ENCODE peak calls at places on chromosomes 12 and 14, in seven cellular contexts. Y is GM12878, G is A549, B is H1, F is K562, L is SK-N-SH, S is HepG2. W is an unnamed sample.

GRCh38 chr12:11651377-11651776 is 1.9 kb downstream of the ETV6 start:
- DNase-seq in B (no peak), F (no peak), L (no peak), S (no peak), G (no peak), Y (no peak), W (no peak)

GRCh38 chr12:55983229-55983849 is 9.5 kb downstream of the RAB5B start:
- DNase-seq in Y (no peak), L (no peak), S (no peak), B (no peak), G (no peak), F (no peak), W (no peak)

GRCh38 chr14:68191567-68192321 is 372.2 kb downstream of the RAD51B start:
- DNase-seq in L (no peak), F (no peak), G (peak), Y (no peak), B (no peak), S (peak), W (peak)

GRCh38 chr12:13179159-13180074 is 17.1 kb upstream of the EMP1 start:
- DNase-seq in L (peak), B (peak), G (peak), F (no peak), S (no peak), Y (no peak), W (peak)

GRCh38 chr12:103495783-103496456 is at the start of gene C12orf42:
- DNase-seq in Y (peak), B (peak), L (peak), G (peak), S (no peak), F (peak), W (no peak)

GRCh38 chr12:39623919-39624318 is 4.3 kb upstream of the ABCD2 start:
- DNase-seq in Y (no peak), B (no peak), L (no peak), G (no peak), S (no peak), F (no peak), W (no peak)

GRCh38 chr12:128408669-128409068 is 141.7 kb downstream of the TMEM132C start:
- DNase-seq in G (no peak), Y (no peak), S (no peak), F (no peak), L (no peak), B (no peak), W (no peak)

GRCh38 chr12:3680919-3681594 is 71.9 kb downstream of the CRACR2A start:
- DNase-seq in G (no peak), F (no peak), L (peak), S (no peak), B (peak), Y (no peak), W (no peak)

GRCh38 chr14:38209572-38210159 is 2.0 kb downstream of the SSTR1 start:
- DNase-seq in S (no peak), L (no peak), B (no peak), G (no peak), F (no peak), Y (no peak), W (no peak)

GRCh38 chr12:51421266-51421884 is 3.3 kb upstream of the SLC4A8 start:
- DNase-seq in Y (no peak), F (peak), G (peak), B (peak), S (peak), L (peak), W (peak)

GRCh38 chr12:131530427-131530826 is 180.5 kb upstream of the SFSWAP start:
- DNase-seq in F (no peak), G (no peak), Y (no peak), S (no peak), L (no peak), B (no peak), W (no peak)

GRCh38 chr14:25444381-25444780 is 394.4 kb upstream of the STXBP6 start:
- DNase-seq in S (no peak), B (no peak), F (no peak), G (no peak), Y (no peak), L (no peak), W (no peak)

GRCh38 chr14:88554458-88555286 is at the start of gene PTPN21:
- DNase-seq in Y (no peak), L (peak), S (peak), B (peak), G (peak), F (peak), W (peak)

GRCh38 chr12:9112076-9112853 is 3.5 kb downstream of the A2M start:
- DNase-seq in S (no peak), B (no peak), F (no peak), G (no peak), L (no peak), Y (no peak), W (no peak)

GRCh38 chr12:9113987-9114309 is 1.8 kb downstream of the A2M start:
- DNase-seq in L (no peak), B (no peak), G (no peak), F (no peak), S (peak), Y (no peak), W (no peak)

GRCh38 chr12:9114946-9115345 is 773 bp downstream of the A2M start:
- DNase-seq in S (peak), Y (no peak), G (no peak), L (no peak), F (no peak), B (no peak), W (no peak)

GRCh38 chr12:9111525-9111924 is 4.2 kb downstream of the A2M start:
- DNase-seq in L (no peak), G (no peak), B (no peak), Y (no peak), S (no peak), F (no peak), W (no peak)

DNA sequence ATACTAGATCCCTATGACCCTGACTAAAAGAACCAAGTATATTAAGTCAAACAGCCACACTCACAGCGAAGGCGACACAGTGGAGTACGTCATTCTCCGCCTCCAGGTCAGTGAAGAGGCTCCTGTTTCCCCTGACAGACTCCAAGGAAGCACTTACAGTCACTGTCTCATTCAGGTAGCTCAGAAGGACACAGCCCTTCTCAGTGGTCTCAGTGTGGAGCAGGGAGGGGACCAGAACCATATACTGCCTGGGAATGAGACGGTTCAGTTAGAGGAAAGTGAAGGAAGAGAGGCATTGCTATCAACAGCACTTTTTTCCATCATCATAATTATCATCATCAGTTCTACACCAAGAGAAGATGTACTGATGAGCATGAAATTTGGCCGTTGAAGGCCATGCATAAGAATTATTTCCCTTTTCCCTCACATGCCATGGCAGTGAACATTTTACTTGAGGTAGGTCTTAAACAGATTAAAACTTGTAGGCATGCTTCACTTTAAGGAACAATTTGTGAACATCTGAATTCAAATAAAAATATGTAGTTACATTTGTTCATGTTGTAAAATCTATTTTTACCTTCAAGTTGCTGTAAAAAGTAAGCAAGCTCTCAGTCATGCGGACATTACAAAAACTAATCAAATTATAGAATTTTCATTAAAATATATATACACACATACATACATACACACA is 2.3 kb downstream of the A2M start:
- DNase-seq in L (no peak), Y (no peak), G (no peak), F (no peak), B (no peak), S (no peak), W (no peak)
- H3K4me3 ChIP-seq in L (no peak), Y (no peak), G (no peak), F (no peak), B (no peak), S (peak), W (no peak)

DNA sequence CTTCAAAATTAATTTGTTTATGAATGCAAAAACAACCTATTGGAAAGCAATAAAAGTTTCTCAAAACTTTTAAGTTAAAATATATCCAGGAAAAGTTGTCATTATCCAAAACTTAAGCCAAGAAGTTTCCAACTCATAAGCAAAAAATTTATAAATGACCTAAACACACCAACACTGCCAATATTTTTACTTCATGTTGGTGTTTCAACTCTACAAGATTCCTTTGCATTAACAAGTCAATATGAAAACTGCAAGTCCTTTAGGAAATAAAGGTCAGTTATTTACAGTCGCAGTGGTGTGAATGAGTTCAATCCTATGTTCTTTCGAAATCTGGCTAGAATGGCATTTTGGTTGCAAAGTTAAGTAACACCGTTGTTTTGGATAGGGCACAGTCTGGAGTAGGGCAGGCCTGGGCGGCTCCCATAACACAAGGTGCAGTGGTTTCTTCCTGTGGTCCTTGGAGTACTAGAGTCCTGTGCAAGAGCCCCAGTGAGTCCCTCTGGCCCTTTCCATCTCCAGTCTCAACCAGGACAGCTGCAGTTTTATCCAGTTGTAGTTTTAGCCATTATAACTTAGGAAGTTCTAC is 151.4 kb downstream of the MED13L start:
- DNase-seq in L (no peak), S (no peak), Y (no peak), G (no peak), B (no peak), F (no peak), W (no peak)
- TF ChIP-seq RFX5 in L (no peak), S (no peak), Y (no peak), G (no peak), B (no peak), F (no peak), W (no peak)

DNA sequence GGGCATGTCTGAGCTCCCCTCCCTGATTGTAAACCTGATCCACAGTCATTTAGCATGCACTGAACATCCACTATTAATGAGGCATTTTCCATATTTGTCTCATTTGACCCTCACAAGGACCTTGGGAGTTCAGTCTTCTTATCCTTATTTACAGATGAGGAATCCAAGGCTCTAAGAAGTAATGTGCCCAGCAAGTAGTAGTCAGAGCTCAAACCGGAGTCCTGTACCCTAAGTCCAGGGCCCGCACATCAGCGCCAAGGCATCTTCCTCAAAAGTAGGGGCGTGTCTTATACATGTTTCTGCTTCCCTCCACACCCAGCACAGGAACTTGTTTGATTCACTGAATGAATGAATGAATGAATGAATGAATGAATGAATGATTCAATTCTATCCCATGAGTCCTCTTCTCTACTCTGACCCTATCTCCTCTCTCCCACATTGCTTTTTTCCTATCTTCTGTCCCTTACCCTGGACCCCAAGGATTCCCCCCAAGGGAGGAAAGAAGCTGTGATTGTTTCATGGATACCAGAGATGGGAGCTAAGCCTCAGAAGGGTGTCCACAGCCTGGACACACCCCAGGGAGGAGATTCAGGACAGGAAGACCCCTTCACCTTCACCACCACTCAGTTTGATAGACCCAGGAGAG is 21.8 kb upstream of the KRT8 start:
- DNase-seq in L (no peak), Y (no peak), S (no peak), B (no peak), F (no peak), G (peak), W (no peak)
- H3K4me3 ChIP-seq in L (no peak), Y (no peak), S (peak), B (no peak), F (no peak), G (peak), W (no peak)

GRCh38 chr14:95290021-95290420 is 29.7 kb downstream of the CLMN start:
- DNase-seq in L (no peak), G (no peak), S (no peak), B (no peak), F (no peak), Y (no peak), W (no peak)

GRCh38 chr14:95292660-95293425 is 26.9 kb downstream of the CLMN start:
- DNase-seq in S (no peak), B (no peak), G (no peak), L (peak), Y (no peak), F (no peak), W (no peak)

GRCh38 chr14:95290769-95291440 is 28.8 kb downstream of the CLMN start:
- DNase-seq in G (no peak), Y (no peak), S (no peak), F (no peak), L (peak), B (no peak), W (no peak)

GRCh38 chr14:95293474-95293873 is 26.2 kb downstream of the CLMN start:
- DNase-seq in F (no peak), Y (no peak), L (no peak), B (no peak), S (no peak), G (no peak), W (no peak)

GRCh38 chr14:95291859-95292542 is 27.7 kb downstream of the CLMN start:
- DNase-seq in Y (no peak), B (no peak), L (peak), G (peak), S (no peak), F (peak), W (peak)
- TF ChIP-seq RFX5 in Y (no peak), B (no peak), L (no peak), G (no peak), S (no peak), F (no peak), W (no peak)

DNA sequence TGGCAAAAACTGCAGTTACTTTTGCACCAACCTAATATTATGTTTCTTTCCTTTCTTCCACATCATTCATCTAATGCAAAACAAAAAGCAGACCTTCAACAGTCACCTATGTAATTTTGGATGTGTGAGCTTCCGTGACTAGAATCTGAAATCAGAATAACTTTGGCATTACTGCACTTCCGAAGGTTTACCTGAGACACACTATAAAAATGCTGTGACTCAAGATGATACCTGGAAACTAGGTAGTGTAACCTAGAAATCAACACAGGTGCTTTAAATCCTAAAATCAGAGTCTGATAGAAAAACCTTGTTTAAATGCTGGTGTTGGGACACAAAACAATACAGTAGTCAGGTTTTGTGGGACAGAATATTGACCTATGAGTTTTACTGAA is 2.2 kb downstream of the BTBD7 start:
- DNase-seq in F (no peak), L (no peak), B (no peak), S (no peak), G (no peak), Y (no peak), W (no peak)
- H3K4me3 ChIP-seq in F (peak), L (no peak), B (no peak), S (peak), G (no peak), Y (peak), W (no peak)

DNA sequence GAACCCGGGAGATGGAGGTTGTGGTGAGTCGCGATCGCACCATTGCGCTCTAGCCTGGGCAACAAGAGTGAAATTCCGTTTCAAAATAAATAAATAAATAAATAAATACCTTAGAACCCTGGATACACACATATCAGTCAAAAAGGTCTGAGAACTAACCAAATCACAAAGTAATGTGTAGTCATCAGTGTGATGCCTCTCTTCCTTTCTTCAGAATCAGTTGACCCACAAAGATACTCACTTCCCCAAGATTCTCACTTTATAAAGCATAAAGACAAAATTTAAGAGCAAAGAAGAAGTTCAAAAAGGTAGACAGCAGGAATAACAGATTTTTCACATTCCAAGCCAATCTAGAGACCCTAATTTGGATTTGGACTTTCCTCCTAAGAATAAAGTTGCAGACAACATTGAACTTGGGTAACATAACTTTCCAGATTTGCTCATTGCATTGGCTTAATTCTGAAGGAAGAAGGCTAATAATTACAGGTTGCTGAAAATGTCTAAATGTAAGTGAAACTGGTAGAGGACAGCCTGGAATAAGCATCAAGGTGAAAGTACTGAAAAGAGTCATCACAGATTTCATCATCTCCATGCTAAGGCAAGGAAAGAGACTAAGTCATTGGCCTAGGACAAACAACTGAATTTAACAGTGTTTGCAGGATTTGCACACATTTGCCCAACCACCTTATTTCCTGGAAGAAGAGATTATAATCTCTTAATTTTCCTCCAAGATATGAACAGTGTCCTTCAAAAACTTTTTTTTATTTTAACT is 17.4 kb downstream of the TMED10 start:
- DNase-seq in G (peak), S (no peak), F (no peak), Y (peak), L (no peak), B (no peak), W (peak)
- TF ChIP-seq RFX5 in G (no peak), S (no peak), F (no peak), Y (no peak), L (no peak), B (no peak), W (no peak)

GRCh38 chr12:120844768-120845449 is 59.2 kb downstream of the SPPL3 start:
- DNase-seq in S (no peak), B (no peak), Y (no peak), L (no peak), F (no peak), G (no peak), W (no peak)

GRCh38 chr12:120844297-120844696 is 59.9 kb downstream of the SPPL3 start:
- DNase-seq in L (no peak), F (no peak), S (no peak), G (no peak), Y (no peak), B (no peak), W (no peak)

GRCh38 chr12:120845696-120846095 is 58.5 kb downstream of the SPPL3 start:
- DNase-seq in G (no peak), B (no peak), L (no peak), Y (no peak), S (no peak), F (no peak), W (no peak)

GRCh38 chr12:120847392-120848157 is 56.6 kb downstream of the SPPL3 start:
- DNase-seq in Y (peak), S (no peak), F (no peak), B (no peak), L (no peak), G (no peak), W (no peak)

GRCh38 chr12:120846721-120847120 is 57.4 kb downstream of the SPPL3 start:
- DNase-seq in F (no peak), S (no peak), B (no peak), Y (no peak), L (no peak), G (no peak), W (peak)
- H3K4me3 ChIP-seq in F (no peak), S (no peak), B (no peak), Y (no peak), L (no peak), G (no peak), W (no peak)

GRCh38 chr14:65927871-65928270 is 515.3 kb downstream of the FUT8 start:
- DNase-seq in L (no peak), G (no peak), B (no peak), Y (no peak), S (no peak), F (peak), W (no peak)
- TF ChIP-seq RFX5 in L (no peak), G (no peak), B (no peak), Y (no peak), S (no peak), F (no peak), W (no peak)